ENCODE peak calls at places on chromosomes 1 and 21, in six cellular contexts. H is PC-3, W is GM23338, Y is endothelial cell, G is transverse colon, D is right lobe of liver. O is an unnamed sample.
A peak's percentile ranks its signal among the peaks of the same experiment; 100 is the strongest.

GRCh38 chr1:167601442-167602380 is 28.3 kb upstream of the RCSD1 start:
- DNase-seq in H (no peak), W (no peak), Y (no peak), G (peak; percentile 34), D (peak; percentile 47), O (no peak)

GRCh38 chr1:20366076-20366765 is 75.5 kb downstream of the VWA5B1 start:
- DNase-seq in H (peak; percentile 10), W (peak; percentile 57), Y (no peak), G (peak; percentile 71), D (no peak), O (no peak)

GRCh38 chr1:185363205-185363604 is 46.2 kb upstream of the IVNS1ABP start:
- DNase-seq in H (no peak), W (no peak), Y (no peak), G (no peak), D (no peak), O (no peak)

GRCh38 chr1:155014709-155015508 is 12.3 kb downstream of the ZBTB7B start:
- DNase-seq in H (no peak), W (no peak), Y (no peak), G (no peak), D (peak; percentile 19), O (no peak)

GRCh38 chr1:39666772-39667171 is 5.1 kb downstream of the NT5C1A start:
- DNase-seq in H (no peak), W (no peak), Y (no peak), G (no peak), D (no peak), O (no peak)

GRCh38 chr1:226001852-226002666 is 2.9 kb upstream of the SDE2 start:
- DNase-seq in H (peak; percentile 26), W (no peak), Y (peak; percentile 15), G (peak; percentile 58), D (peak; percentile 53), O (no peak)

GRCh38 chr1:21216835-21217811 is 40.4 kb upstream of the EIF4G3 start:
- DNase-seq in H (peak; percentile 78), W (peak; percentile 89), Y (peak; percentile 68), G (peak; percentile 63), D (peak; percentile 54), O (no peak)

GRCh38 chr1:64691631-64692030 is 53.2 kb upstream of the RAVER2 start:
- DNase-seq in H (peak; percentile 20), W (peak; percentile 24), Y (no peak), G (no peak), D (no peak), O (no peak)

GRCh38 chr1:158126425-158126824 is 54.3 kb upstream of the CD1D start:
- DNase-seq in H (no peak), W (no peak), Y (no peak), G (peak; percentile 46), D (no peak), O (no peak)

GRCh38 chr1:203127672-203128611 is at the start of gene ADORA1:
- DNase-seq in H (peak; percentile 38), W (peak; percentile 94), Y (peak; percentile 69), G (peak; percentile 67), D (peak; percentile 66), O (no peak)

GRCh38 chr1:193706763-193707162 is 520.4 kb upstream of the B3GALT2 start:
- DNase-seq in H (no peak), W (no peak), Y (no peak), G (no peak), D (no peak), O (no peak)

GRCh38 chr1:18569811-18570545 is 60.7 kb upstream of the PAX7 start:
- DNase-seq in H (no peak), W (peak; percentile 30), Y (no peak), G (no peak), D (no peak), O (no peak)

GRCh38 chr1:66944330-66945274 is 19.8 kb downstream of the MIER1 start:
- DNase-seq in H (peak; percentile 76), W (no peak), Y (no peak), G (peak; percentile 38), D (peak; percentile 66), O (no peak)

GRCh38 chr1:93663191-93663614 is 18.4 kb downstream of the BCAR3 start:
- DNase-seq in H (no peak), W (no peak), Y (no peak), G (no peak), D (no peak), O (no peak)

GRCh38 chr1:64453695-64454094 is 16.2 kb upstream of the CACHD1 start:
- DNase-seq in H (no peak), W (no peak), Y (no peak), G (no peak), D (no peak), O (no peak)

GRCh38 chr21:44329086-44329889 is 9.9 kb downstream of the CFAP410 start:
- DNase-seq in H (no peak), W (no peak), Y (no peak), G (no peak), D (no peak), O (no peak)

GRCh38 chr1:64851664-64852063 is 106.8 kb downstream of the RAVER2 start:
- DNase-seq in H (no peak), W (no peak), Y (no peak), G (no peak), D (no peak), O (no peak)

DNA sequence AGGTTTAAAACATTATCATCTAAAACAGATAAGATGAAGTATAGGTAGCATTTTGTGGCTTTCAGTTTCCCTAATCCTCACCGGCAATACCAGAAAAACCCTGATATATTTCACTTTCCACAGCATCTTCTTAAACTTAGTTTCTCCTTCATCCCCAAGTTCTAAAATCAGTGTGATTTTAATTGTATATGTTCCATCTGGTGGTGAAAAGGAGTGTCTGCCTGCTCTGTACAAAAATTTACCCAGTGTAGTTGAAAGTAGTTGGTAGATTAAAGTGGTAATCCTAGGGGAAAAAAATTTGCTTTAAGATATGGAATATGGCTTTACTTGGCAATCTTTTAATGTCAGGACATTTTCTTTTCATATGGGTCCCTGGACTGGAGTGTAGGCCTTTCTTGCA is 74.3 kb downstream of the CEP350 start:
- DNase-seq in H (no peak), W (no peak), Y (no peak), G (no peak), D (no peak), O (no peak)
- TF ChIP-seq CTCF in H (no peak), W (peak; percentile 11), Y (no peak), G (no peak), D (no peak), O (no peak)

GRCh38 chr1:6471086-6471841 is 5.3 kb upstream of the TNFRSF25 start:
- DNase-seq in H (no peak), W (peak; percentile 87), Y (no peak), G (peak; percentile 90), D (peak; percentile 40), O (no peak)
- TF ChIP-seq CTCF in H (no peak), W (peak; percentile 42), Y (no peak), G (no peak), D (no peak), O (no peak)

GRCh38 chr1:177923441-177923840 is 46.4 kb downstream of the SEC16B start:
- DNase-seq in H (no peak), W (no peak), Y (no peak), G (no peak), D (no peak), O (peak; percentile 4)

GRCh38 chr1:177925006-177925405 is 44.9 kb downstream of the SEC16B start:
- DNase-seq in H (no peak), W (no peak), Y (no peak), G (no peak), D (no peak), O (peak; percentile 15)

GRCh38 chr1:177921590-177921989 is 48.3 kb downstream of the SEC16B start:
- DNase-seq in H (no peak), W (peak; percentile 61), Y (no peak), G (no peak), D (no peak), O (no peak)

GRCh38 chr1:177926201-177926600 is 43.7 kb downstream of the SEC16B start:
- DNase-seq in H (peak; percentile 10), W (no peak), Y (no peak), G (no peak), D (no peak), O (no peak)

DNA sequence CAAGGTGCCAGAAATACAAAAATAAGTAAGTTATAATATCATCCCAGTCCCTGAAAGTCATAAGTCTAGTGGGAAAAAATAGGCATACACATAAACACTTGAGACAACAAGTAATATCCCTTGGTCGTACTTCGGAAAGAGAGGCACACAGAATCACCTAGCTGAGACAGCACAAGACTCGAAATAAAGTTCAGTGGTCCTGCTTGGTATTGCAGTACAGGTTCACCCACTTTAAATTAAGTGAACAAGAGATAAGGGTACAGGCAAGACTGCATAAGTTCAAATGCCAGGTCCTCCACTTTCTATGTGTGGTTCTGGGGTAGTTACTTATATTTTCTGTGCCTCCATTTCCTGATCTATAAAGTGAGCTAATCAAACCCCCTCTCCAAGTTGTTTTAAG is 47.6 kb downstream of the SEC16B start:
- DNase-seq in H (no peak), W (peak; percentile 53), Y (no peak), G (no peak), D (no peak), O (no peak)
- TF ChIP-seq CTCF in H (no peak), W (no peak), Y (no peak), G (no peak), D (no peak), O (no peak)

GRCh38 chr1:245155186-245156040 is 628 bp downstream of the KIF26B start:
- DNase-seq in H (peak; percentile 37), W (peak; percentile 60), Y (peak; percentile 33), G (no peak), D (no peak), O (no peak)
- TF ChIP-seq CTCF in H (no peak), W (no peak), Y (no peak), G (no peak), D (no peak), O (no peak)

GRCh38 chr1:85230305-85230977 is 29.0 kb downstream of the C1orf52 start:
- DNase-seq in H (peak; percentile 23), W (peak; percentile 60), Y (peak; percentile 6), G (no peak), D (no peak), O (no peak)
- TF ChIP-seq CTCF in H (peak; percentile 42), W (peak; percentile 58), Y (no peak), G (peak; percentile 12), D (no peak), O (peak; percentile 21)

GRCh38 chr1:109845658-109846057 is 65.0 kb upstream of the CSF1 start:
- DNase-seq in H (no peak), W (no peak), Y (no peak), G (no peak), D (no peak), O (no peak)

GRCh38 chr1:109844609-109845008 is 66.0 kb upstream of the CSF1 start:
- DNase-seq in H (no peak), W (no peak), Y (no peak), G (no peak), D (no peak), O (no peak)

GRCh38 chr1:109846846-109847245 is 63.8 kb upstream of the CSF1 start:
- DNase-seq in H (no peak), W (no peak), Y (no peak), G (no peak), D (no peak), O (no peak)

GRCh38 chr1:109847251-109847650 is 63.4 kb upstream of the CSF1 start:
- DNase-seq in H (no peak), W (no peak), Y (no peak), G (no peak), D (no peak), O (no peak)

GRCh38 chr1:109846148-109846547 is 64.5 kb upstream of the CSF1 start:
- DNase-seq in H (no peak), W (no peak), Y (no peak), G (no peak), D (no peak), O (no peak)
- TF ChIP-seq CTCF in H (no peak), W (no peak), Y (no peak), G (no peak), D (no peak), O (no peak)